ENCODE peak calls at places on chromosomes 2 and 18, in eight cellular contexts. X is ovary, A is psoas muscle, R is body of pancreas, K is kidney, L is neural progenitor cell, D is tibial artery, I is GM23338. V is an unnamed sample.

GRCh38 chr2:135840601-135841000 is 3.6 kb upstream of the LCT start:
- DNase-seq in X (no peak), A (no peak), R (no peak), K (no peak), L (no peak), D (no peak), I (no peak), V (no peak)

GRCh38 chr2:20052872-20053281 is 1.4 kb upstream of the LAPTM4A start:
- DNase-seq in X (peak; percentile 64), A (no peak), R (peak; percentile 63), K (no peak), L (no peak), D (peak; percentile 72), I (peak; percentile 20), V (peak; percentile 86)

GRCh38 chr2:229412686-229413085 is 141.6 kb upstream of the PID1 start:
- DNase-seq in X (no peak), A (no peak), R (no peak), K (no peak), L (no peak), D (no peak), I (no peak), V (no peak)

GRCh38 chr2:144362401-144362800 is 157.5 kb downstream of the ZEB2 start:
- DNase-seq in X (no peak), A (no peak), R (no peak), K (no peak), L (no peak), D (no peak), I (no peak), V (no peak)

GRCh38 chr2:7671312-7671711 is 754.1 kb downstream of the RNF144A start:
- DNase-seq in X (no peak), A (peak; percentile 83), R (no peak), K (no peak), L (no peak), D (peak; percentile 68), I (no peak), V (no peak)

GRCh38 chr2:200538139-200538538 is 12.1 kb downstream of the SGO2 start:
- DNase-seq in X (no peak), A (no peak), R (no peak), K (no peak), L (no peak), D (no peak), I (no peak), V (no peak)

GRCh38 chr2:2662037-2662846 is 331.2 kb upstream of the MYT1L start:
- DNase-seq in X (no peak), A (peak; percentile 78), R (no peak), K (no peak), L (no peak), D (peak; percentile 62), I (no peak), V (no peak)

GRCh38 chr2:118102433-118103082 is 14.3 kb downstream of the INSIG2 start:
- DNase-seq in X (no peak), A (no peak), R (no peak), K (no peak), L (no peak), D (no peak), I (no peak), V (no peak)

GRCh38 chr2:11482473-11483031 is 16.6 kb upstream of the E2F6 start:
- DNase-seq in X (peak; percentile 79), A (peak; percentile 67), R (no peak), K (peak; percentile 71), L (peak; percentile 96), D (no peak), I (peak; percentile 89), V (no peak)

GRCh38 chr2:221285156-221285555 is 286.9 kb downstream of the EPHA4 start:
- DNase-seq in X (no peak), A (no peak), R (no peak), K (no peak), L (no peak), D (no peak), I (no peak), V (no peak)

DNA sequence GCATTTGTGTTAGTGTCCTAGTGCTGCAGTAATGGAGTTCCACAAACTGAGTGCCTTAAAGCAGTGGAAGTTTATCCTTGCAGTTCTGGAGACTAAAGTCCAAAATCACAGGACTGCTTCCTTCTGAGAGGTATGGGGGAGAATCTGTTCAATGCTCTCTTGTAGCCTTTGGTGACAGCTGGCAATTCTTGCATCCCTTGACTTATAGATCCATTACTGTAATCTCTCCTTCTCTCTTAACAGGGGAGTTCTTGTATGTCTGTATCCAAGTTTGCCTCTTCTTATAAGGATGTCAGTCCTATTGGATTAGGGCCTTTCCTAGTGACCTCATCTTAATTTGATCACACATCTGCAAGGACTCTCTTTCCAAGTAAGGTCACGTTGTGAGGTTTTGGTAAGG is 69.9 kb downstream of the XRCC5 start:
- DNase-seq in X (no peak), A (no peak), R (no peak), K (no peak), L (no peak), D (no peak), I (no peak), V (no peak)
- H3K36me3 ChIP-seq in X (no peaks in the 10 kb centered on the region), A (peaks cover 11% of the 10 kb centered on the region), R (no peaks in the 10 kb centered on the region), K (peaks cover 21% of the 10 kb centered on the region), L (peaks cover 19% of the 10 kb centered on the region), D (peaks cover 40% of the 10 kb centered on the region), I (peaks cover 21% of the 10 kb centered on the region), V (no peaks in the 10 kb centered on the region)

DNA sequence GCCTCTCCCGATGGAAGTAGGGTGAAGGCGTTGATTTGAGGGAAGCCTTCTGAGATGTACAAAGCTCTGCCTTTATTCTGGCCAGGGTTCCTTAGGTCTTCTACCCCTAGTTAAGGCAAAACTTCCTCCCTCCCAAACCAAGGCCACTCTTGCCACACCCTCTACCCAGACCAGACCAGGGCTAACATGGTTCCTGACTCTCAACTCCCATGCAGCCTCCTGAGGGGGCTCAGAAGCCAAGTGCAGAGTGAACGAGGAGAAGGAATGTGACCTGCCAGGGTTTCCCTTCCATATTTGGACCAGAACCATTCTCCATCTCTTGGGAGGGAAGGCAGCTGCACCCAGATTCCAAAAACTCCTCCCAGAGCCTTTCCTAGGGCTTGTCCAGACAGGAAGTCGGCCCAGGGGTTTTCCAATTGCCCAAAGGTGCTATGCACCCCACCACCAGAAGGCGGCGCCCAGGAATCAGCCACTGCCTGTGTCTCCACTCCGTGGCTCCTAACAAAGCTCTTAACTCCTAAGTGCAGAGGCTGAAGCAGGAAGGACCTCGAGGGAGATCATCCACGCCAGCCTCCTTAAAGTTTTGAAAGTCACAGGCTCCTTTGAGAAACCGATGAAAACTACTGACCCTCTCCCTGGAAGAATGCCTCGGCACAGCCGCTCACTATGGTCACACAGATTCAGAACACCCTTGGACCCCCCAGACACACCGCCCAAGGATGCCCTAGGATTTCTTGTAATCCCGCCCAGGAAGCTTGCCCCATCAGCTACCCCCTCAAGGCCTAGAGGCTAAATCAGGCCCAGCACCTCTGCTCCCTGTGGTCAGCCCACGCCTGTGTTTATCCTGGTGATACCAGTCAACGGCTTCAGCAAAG is 157.8 kb downstream of the SMAD2 start:
- DNase-seq in X (peak; percentile 55), A (peak; percentile 65), R (peak; percentile 74), K (no peak), L (peak; percentile 64), D (no peak), I (peak; percentile 81), V (no peak)
- H3K27ac ChIP-seq in X (no peak overlapping the region), A (no peak overlapping the region), R (no peak overlapping the region), K (no peak overlapping the region), L (no peak overlapping the region), D (no peak overlapping the region), I (no peak overlapping the region), V (no peak overlapping the region)

GRCh38 chr2:73997813-73998212 is 13.1 kb downstream of the TET3 start:
- DNase-seq in X (no peak), A (no peak), R (no peak), K (no peak), L (no peak), D (no peak), I (peak; percentile 34), V (no peak)

GRCh38 chr2:73994544-73994831 is 9.8 kb downstream of the TET3 start:
- DNase-seq in X (no peak), A (no peak), R (no peak), K (no peak), L (no peak), D (no peak), I (no peak), V (no peak)

GRCh38 chr2:73993376-73993775 is 8.7 kb downstream of the TET3 start:
- DNase-seq in X (no peak), A (no peak), R (no peak), K (no peak), L (no peak), D (no peak), I (no peak), V (no peak)

GRCh38 chr2:73993799-73994543 is 9.3 kb downstream of the TET3 start:
- DNase-seq in X (no peak), A (no peak), R (no peak), K (no peak), L (no peak), D (no peak), I (no peak), V (no peak)

GRCh38 chr2:73995810-73996209 is 11.1 kb downstream of the TET3 start:
- DNase-seq in X (no peak), A (no peak), R (no peak), K (no peak), L (no peak), D (no peak), I (no peak), V (no peak)
- TF ChIP-seq CTCF in X (no peak), A (no peak), R (no peak), K (no peak), L (no peak), D (no peak), I (peak; percentile 56), V (no peak)

DNA sequence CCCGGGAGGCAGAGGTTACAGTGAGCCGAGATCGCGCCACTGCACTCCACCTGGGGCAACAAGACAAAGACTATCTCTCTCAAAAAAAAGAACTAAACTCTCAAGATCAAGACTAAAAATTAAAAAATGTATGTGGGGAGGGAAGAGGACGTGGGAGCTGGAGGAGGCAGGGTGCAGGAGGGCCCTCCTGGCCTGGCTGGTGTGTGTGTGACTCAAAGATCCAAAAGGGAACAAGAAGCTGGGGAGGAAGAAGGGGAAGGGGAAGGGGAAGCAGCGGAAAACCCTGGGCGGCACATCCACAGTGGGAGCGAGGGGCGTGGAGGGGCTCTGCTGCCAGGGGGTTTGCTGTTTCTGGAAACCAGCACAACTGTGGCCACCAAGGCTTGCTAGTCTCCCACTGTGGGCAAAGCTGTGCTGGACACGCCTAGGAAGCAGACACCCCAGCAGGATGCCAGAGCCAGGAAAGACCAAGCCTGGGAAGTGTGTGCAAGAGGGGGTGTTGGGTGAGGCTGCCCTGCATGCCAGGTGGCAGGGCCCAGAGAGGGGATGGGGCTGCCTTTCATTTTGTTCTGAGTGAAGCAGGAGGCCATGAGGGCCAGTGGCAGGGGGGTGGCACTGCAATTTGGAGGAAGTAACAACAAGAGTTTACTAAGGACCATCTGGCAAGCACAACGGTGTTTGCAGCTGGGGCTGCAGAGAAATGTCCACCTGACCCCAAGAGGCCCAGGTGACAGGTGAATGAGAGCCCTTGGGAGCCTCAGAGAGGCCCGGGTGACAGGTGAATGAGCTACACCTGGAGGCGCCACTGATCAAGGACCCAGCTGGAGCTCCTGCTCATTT is 44.5 kb downstream of the ANO7 start:
- DNase-seq in X (no peak), A (peak; percentile 30), R (no peak), K (peak; percentile 46), L (no peak), D (no peak), I (no peak), V (no peak)
- H3K36me3 ChIP-seq in X (no peaks in the 10 kb centered on the region), A (peaks cover 12% of the 10 kb centered on the region), R (peaks cover 44% of the 10 kb centered on the region), K (peaks cover 85% of the 10 kb centered on the region), L (no peaks in the 10 kb centered on the region), D (peaks cover 99% of the 10 kb centered on the region), I (peaks cover 37% of the 10 kb centered on the region), V (no peaks in the 10 kb centered on the region)

V was measured in uterus.